ENCODE peak calls at places on chromosome 16, in four cellular contexts. B is PC-9, N is hepatic stellate cell, H is ACHN. C is an unnamed sample.
A peak's percentile ranks its signal among the peaks of the same experiment; 100 is the strongest.

GRCh38 chr16:53489754-53490153 is 13.3 kb downstream of the AKTIP start:
- DNase-seq in B (no peak), N (no peak), H (no peak), C (no peak)

GRCh38 chr16:75264999-75265910 is 13.8 kb upstream of the BCAR1 start:
- DNase-seq in B (no peak), N (no peak), H (peak; percentile 35), C (no peak)

GRCh38 chr16:23410176-23410575 is 42.8 kb downstream of the COG7 start:
- DNase-seq in B (no peak), N (peak; percentile 49), H (no peak), C (no peak)

GRCh38 chr16:88759976-88760350 is 25.1 kb downstream of the PIEZO1 start:
- DNase-seq in B (no peak), N (no peak), H (no peak), C (no peak)

GRCh38 chr16:17342031-17342430 is 128.7 kb downstream of the XYLT1 start:
- DNase-seq in B (no peak), N (no peak), H (no peak), C (no peak)

GRCh38 chr16:72620348-72620747 is 427.6 kb downstream of the ZFHX3 start:
- DNase-seq in B (no peak), N (no peak), H (no peak), C (no peak)

GRCh38 chr16:1731603-1732002 is 25.6 kb downstream of the MAPK8IP3 start:
- DNase-seq in B (no peak), N (no peak), H (no peak), C (no peak)

GRCh38 chr16:67939507-67940435 is 3.1 kb upstream of the PSMB10 start:
- DNase-seq in B (no peak), N (no peak), H (no peak), C (peak; percentile 78)

GRCh38 chr16:56195151-56195550 is 3.9 kb downstream of the GNAO1 start:
- DNase-seq in B (peak; percentile 57), N (no peak), H (no peak), C (no peak)

GRCh38 chr16:85204242-85205010 is 92.2 kb upstream of the CIBAR2 start:
- DNase-seq in B (no peak), N (peak; percentile 74), H (no peak), C (no peak)

GRCh38 chr16:17271687-17272086 is 199.1 kb downstream of the XYLT1 start:
- DNase-seq in B (no peak), N (no peak), H (no peak), C (no peak)

GRCh38 chr16:66414891-66415290 is 12.2 kb upstream of the BEAN1 start:
- DNase-seq in B (no peak), N (no peak), H (no peak), C (no peak)

GRCh38 chr16:70644763-70645597 is 1.4 kb upstream of the IL34 start:
- DNase-seq in B (no peak), N (no peak), H (no peak), C (no peak)

GRCh38 chr16:53896711-53897110 is 192.8 kb downstream of the FTO start:
- DNase-seq in B (no peak), N (no peak), H (no peak), C (no peak)

GRCh38 chr16:87724490-87725291 is 41.1 kb downstream of the KLHDC4 start:
- DNase-seq in B (no peak), N (no peak), H (no peak), C (peak; percentile 11)

GRCh38 chr16:57862698-57863433 is 60.6 kb upstream of the KIFC3 start:
- DNase-seq in B (no peak), N (no peak), H (peak; percentile 84), C (no peak)

GRCh38 chr16:11604783-11605563 is 18.3 kb upstream of the LITAF start:
- DNase-seq in B (no peak), N (peak; percentile 70), H (no peak), C (no peak)

GRCh38 chr16:30499284-30499683 is 26.7 kb downstream of the ITGAL start:
- DNase-seq in B (no peak), N (no peak), H (no peak), C (no peak)

GRCh38 chr16:2532494-2533141 is 1.4 kb upstream of the CEMP1 start:
- DNase-seq in B (peak; percentile 48), N (peak; percentile 45), H (peak; percentile 65), C (peak; percentile 83)

GRCh38 chr16:11583889-11584565 is 2.7 kb downstream of the LITAF start:
- DNase-seq in B (peak; percentile 76), N (peak; percentile 31), H (no peak), C (peak; percentile 39)

GRCh38 chr16:11392041-11392581 is 46.9 kb downstream of the RMI2 start:
- DNase-seq in B (no peak), N (no peak), H (no peak), C (no peak)

GRCh38 chr16:57689772-57690558 is 4.6 kb upstream of the DRC7 start:
- DNase-seq in B (peak; percentile 60), N (no peak), H (no peak), C (peak; percentile 74)